ENCODE peak calls at places on chromosomes 5 and 9, in nine cellular contexts. D is posterior vena cava; A is naive thymus-derived CD8-positive, alpha-beta T cell; X is activated naive CD8-positive, alpha-beta T cell treated with anti-CD3 and anti-CD28 coated beads, Interleukin-2, amount 50 U/mL, for 16 hours; Q is activated CD4-positive, alpha-beta T cell treated with anti-CD3 and anti-CD28 coated beads for 48 hours; Y is T follicular helper cell; E is GM23248; H is activated T-cell treated with anti-CD3 and anti-CD28 coated beads for 1 hour; C is Jurkat, Clone E6-1. Z is an unnamed sample.
A peak's percentile ranks its signal among the peaks of the same experiment; 100 is the strongest.

GRCh38 chr5:34919077-34919476 is 3.6 kb downstream of the BRIX1 start:
- DNase-seq in E (peak; percentile 30), Y (no peak), X (no peak), A (no peak), H (no peak), D (no peak), C (no peak), Q (no peak), Z (no peak)

GRCh38 chr9:22463205-22463604 is 16.6 kb downstream of the DMRTA1 start:
- DNase-seq in H (no peak), Q (no peak), A (no peak), Y (no peak), C (no peak), E (no peak), D (no peak), X (no peak), Z (no peak)

GRCh38 chr9:35510745-35511428 is 21.0 kb downstream of the RUSC2 start:
- DNase-seq in A (no peak), X (no peak), Y (no peak), D (peak; percentile 95), Q (no peak), E (peak; percentile 93), H (no peak), C (no peak), Z (no peak)

GRCh38 chr5:65142511-65143011 is 339.2 kb downstream of the ADAMTS6 start:
- DNase-seq in C (no peak), Q (no peak), D (no peak), Y (no peak), A (no peak), X (no peak), H (no peak), E (peak; percentile 70), Z (no peak)

GRCh38 chr9:127828262-127829031 is 25.8 kb downstream of the FPGS start:
- DNase-seq in A (no peak), H (no peak), X (no peak), Y (no peak), D (peak; percentile 97), E (peak; percentile 87), Q (no peak), C (no peak), Z (no peak)

GRCh38 chr9:129328357-129329103 is 150.5 kb upstream of the IER5L start:
- DNase-seq in E (peak; percentile 30), Q (peak; percentile 55), H (no peak), C (no peak), Y (no peak), A (no peak), D (no peak), X (no peak), Z (peak; percentile 16)

GRCh38 chr9:133880851-133881634 is 111.1 kb downstream of the VAV2 start:
- DNase-seq in Q (no peak), X (no peak), Y (no peak), C (no peak), H (no peak), A (no peak), D (no peak), E (no peak), Z (no peak)

GRCh38 chr9:129866373-129867137 is 31.3 kb downstream of the USP20 start:
- DNase-seq in D (peak; percentile 67), C (peak; percentile 89), Y (peak; percentile 62), X (no peak), H (no peak), E (no peak), Q (peak; percentile 58), A (no peak), Z (no peak)

GRCh38 chr9:96877269-96877668 is 23.0 kb upstream of the ZNF782 start:
- DNase-seq in X (no peak), D (no peak), C (no peak), H (no peak), E (no peak), Q (no peak), A (no peak), Y (no peak), Z (no peak)

GRCh38 chr9:86099695-86100364 is 472 bp upstream of the GOLM1 start:
- DNase-seq in Q (peak; percentile 36), X (no peak), D (peak; percentile 86), C (no peak), H (no peak), A (no peak), E (peak; percentile 86), Y (no peak), Z (peak; percentile 64)

GRCh38 chr5:143121135-143121474 is 282.4 kb downstream of the NR3C1 start:
- DNase-seq in H (no peak), A (no peak), D (no peak), X (no peak), E (no peak), Q (no peak), C (no peak), Y (no peak), Z (no peak)

GRCh38 chr5:85576666-85577065 is 1041.1 kb upstream of the COX7C start:
- DNase-seq in Q (no peak), X (no peak), H (no peak), Y (no peak), E (no peak), D (no peak), C (no peak), A (no peak), Z (no peak)

GRCh38 chr5:65262094-65262493 is 219.6 kb downstream of the ADAMTS6 start:
- DNase-seq in H (no peak), A (no peak), E (peak; percentile 23), Y (no peak), D (no peak), X (no peak), Q (no peak), C (no peak), Z (no peak)

GRCh38 chr9:98291775-98292174 is 36.3 kb upstream of the TBC1D2 start:
- DNase-seq in E (no peak), Y (no peak), C (no peak), X (no peak), D (no peak), A (no peak), H (no peak), Q (no peak), Z (no peak)

GRCh38 chr5:31215236-31215635 is 21.8 kb downstream of the CDH6 start:
- DNase-seq in C (no peak), Q (no peak), D (no peak), E (no peak), X (no peak), A (no peak), H (no peak), Y (no peak), Z (no peak)

GRCh38 chr9:76378367-76379073 is 15.7 kb downstream of the RFK start:
- DNase-seq in E (no peak), X (no peak), A (no peak), H (no peak), Y (no peak), D (no peak), C (no peak), Q (no peak), Z (no peak)

Z was measured in Kasumi-1.